ENCODE peak calls at places on chromosome 20, in nine cellular contexts. M is fibroblast of the aortic adventitia, D is transverse colon, P is BE2C, I is EL, R is HFFc6, L is cardiac septum, F is GM23248, S is T1000. B is an unnamed sample.

GRCh38 chr20:32820698-32821378 is 1.1 kb downstream of the MAPRE1 start:
- DNase-seq in M (no peak), D (peak), P (no peak), I (peak), R (no peak), L (no peak), F (no peak), S (no peak), B (no peak)

GRCh38 chr20:15091417-15092017 is 754.1 kb upstream of the FLRT3 start:
- DNase-seq in M (no peak), D (no peak), P (no peak), I (no peak), R (no peak), L (no peak), F (no peak), S (no peak), B (no peak)

GRCh38 chr20:11901127-11901526 is 16.6 kb upstream of the BTBD3 start:
- DNase-seq in M (peak), D (no peak), P (no peak), I (peak), R (peak), L (no peak), F (peak), S (peak), B (peak)

GRCh38 chr20:34629342-34629741 is 47.5 kb downstream of the PIGU start:
- DNase-seq in M (peak), D (no peak), P (no peak), I (no peak), R (peak), L (no peak), F (no peak), S (no peak), B (no peak)

GRCh38 chr20:31560094-31560899 is 44.8 kb upstream of the ID1 start:
- DNase-seq in M (peak), D (peak), P (peak), I (peak), R (peak), L (peak), F (peak), S (peak), B (peak)

GRCh38 chr20:3818155-3819151 is 1.9 kb upstream of the AP5S1 start:
- DNase-seq in M (peak), D (peak), P (peak), I (peak), R (peak), L (no peak), F (peak), S (peak), B (peak)

GRCh38 chr20:2331092-2331491 is 35.3 kb downstream of the TGM3 start:
- DNase-seq in M (no peak), D (no peak), P (no peak), I (no peak), R (no peak), L (no peak), F (no peak), S (no peak), B (no peak)

GRCh38 chr20:59807909-59808728 is 125.3 kb downstream of the SYCP2 start:
- DNase-seq in M (no peak), D (no peak), P (no peak), I (no peak), R (no peak), L (peak), F (no peak), S (no peak), B (no peak)

GRCh38 chr20:19012671-19013070 is 199.1 kb downstream of the SCP2D1 start:
- DNase-seq in M (no peak), D (no peak), P (no peak), I (no peak), R (peak), L (no peak), F (peak), S (no peak), B (no peak)

GRCh38 chr20:32961956-32962517 is 42.2 kb downstream of the SUN5 start:
- DNase-seq in M (no peak), D (no peak), P (no peak), I (no peak), R (no peak), L (no peak), F (no peak), S (no peak), B (no peak)

GRCh38 chr20:47664744-47665143 is 120.5 kb downstream of the SULF2 start:
- DNase-seq in M (no peak), D (no peak), P (no peak), I (no peak), R (no peak), L (no peak), F (no peak), S (no peak), B (no peak)

GRCh38 chr20:12970372-12970821 is 38.4 kb upstream of the SPTLC3 start:
- DNase-seq in M (peak), D (peak), P (no peak), I (peak), R (no peak), L (no peak), F (peak), S (peak), B (peak)

B was measured in fibroblast of pulmonary artery.